ENCODE peak calls at places on chromosomes 7 and 10, in ten cellular contexts. B is ovary, I is heart left ventricle, J is A549, T is HCT116, A is IMR-90, X is sigmoid colon, F is endothelial cell of umbilical vein, E is body of pancreas, Z is Peyer's patch. S is an unnamed sample.

GRCh38 chr10:5563991-5564536 is 39.3 kb downstream of the CALML3 start:
- DNase-seq in B (peak), I (no peak), J (no peak), T (no peak), A (peak), X (peak), F (no peak), E (no peak), Z (peak), S (peak)

GRCh38 chr7:128908750-128909385 is 1.6 kb downstream of the KCP start:
- DNase-seq in B (no peak), I (no peak), J (no peak), T (no peak), A (no peak), X (peak), F (no peak), E (no peak), Z (peak), S (no peak)

GRCh38 chr10:110158051-110159005 is 49.1 kb upstream of the MXI1 start:
- DNase-seq in B (no peak), I (no peak), J (no peak), T (no peak), A (no peak), X (no peak), F (no peak), E (no peak), Z (no peak), S (no peak)

GRCh38 chr10:96619803-96620773 is 33.3 kb upstream of the TM9SF3 start:
- DNase-seq in B (no peak), I (no peak), J (no peak), T (no peak), A (peak), X (no peak), F (no peak), E (no peak), Z (no peak), S (no peak)

GRCh38 chr10:60171436-60172013 is 218.2 kb downstream of the ANK3 start:
- DNase-seq in B (no peak), I (no peak), J (peak), T (no peak), A (peak), X (no peak), F (no peak), E (no peak), Z (no peak), S (no peak)

GRCh38 chr10:124084693-124085092 is 8.7 kb downstream of the CHST15 start:
- DNase-seq in B (no peak), I (no peak), J (no peak), T (no peak), A (no peak), X (peak), F (no peak), E (no peak), Z (no peak), S (no peak)

GRCh38 chr7:97016392-97017196 is 8.0 kb downstream of the DLX5 start:
- DNase-seq in B (no peak), I (no peak), J (peak), T (no peak), A (no peak), X (no peak), F (no peak), E (no peak), Z (no peak), S (peak)

GRCh38 chr7:6193734-6194133 is 78.7 kb downstream of the CYTH3 start:
- DNase-seq in B (no peak), I (no peak), J (no peak), T (no peak), A (no peak), X (no peak), F (no peak), E (no peak), Z (no peak), S (no peak)

GRCh38 chr10:17847586-17848296 is 38.6 kb downstream of the MRC1 start:
- DNase-seq in B (no peak), I (no peak), J (no peak), T (no peak), A (peak), X (no peak), F (peak), E (no peak), Z (no peak), S (no peak)

GRCh38 chr10:11058965-11059364 is 41.3 kb downstream of the CELF2 start:
- DNase-seq in B (no peak), I (no peak), J (no peak), T (no peak), A (peak), X (no peak), F (no peak), E (no peak), Z (no peak), S (no peak)

GRCh38 chr7:128166603-128167315 is 74.3 kb upstream of the LEP start:
- DNase-seq in B (peak), I (no peak), J (no peak), T (no peak), A (no peak), X (no peak), F (no peak), E (peak), Z (no peak), S (no peak)

GRCh38 chr7:130356760-130357611 is 12.4 kb downstream of the CPA5 start:
- DNase-seq in B (peak), I (no peak), J (peak), T (peak), A (peak), X (peak), F (no peak), E (no peak), Z (no peak), S (no peak)

GRCh38 chr7:2019693-2020511 is 212.8 kb downstream of the MAD1L1 start:
- DNase-seq in B (peak), I (peak), J (no peak), T (no peak), A (peak), X (peak), F (peak), E (no peak), Z (peak), S (peak)

GRCh38 chr7:17274551-17275245 is 23.8 kb upstream of the AHR start:
- DNase-seq in B (no peak), I (no peak), J (no peak), T (no peak), A (peak), X (no peak), F (peak), E (no peak), Z (no peak), S (no peak)

GRCh38 chr10:123552760-123553554 is 113.2 kb upstream of the GPR26 start:
- DNase-seq in B (no peak), I (no peak), J (no peak), T (no peak), A (no peak), X (no peak), F (no peak), E (no peak), Z (no peak), S (no peak)

GRCh38 chr10:86403183-86403797 is 36.7 kb upstream of the GRID1 start:
- DNase-seq in B (no peak), I (no peak), J (no peak), T (no peak), A (no peak), X (no peak), F (no peak), E (peak), Z (no peak), S (no peak)

GRCh38 chr7:99720370-99721128 is 14.4 kb downstream of the CYP3A7 start:
- DNase-seq in B (no peak), I (no peak), J (no peak), T (no peak), A (no peak), X (no peak), F (no peak), E (peak), Z (no peak), S (no peak)
- TF ChIP-seq POLR2A in B (no peak), I (no peak), J (no peak), T (no peak), A (no peak), X (no peak), F (no peak), E (no peak), Z (no peak), S (no peak)

GRCh38 chr10:68331455-68332258 is at the start of gene HNRNPH3:
- DNase-seq in B (peak), I (peak), J (peak), T (peak), A (peak), X (peak), F (peak), E (peak), Z (peak), S (peak)
- TF ChIP-seq POLR2A in B (peak), I (peak), J (peak), T (peak), A (peak), X (peak), F (peak), E (peak), Z (peak), S (peak)

DNA sequence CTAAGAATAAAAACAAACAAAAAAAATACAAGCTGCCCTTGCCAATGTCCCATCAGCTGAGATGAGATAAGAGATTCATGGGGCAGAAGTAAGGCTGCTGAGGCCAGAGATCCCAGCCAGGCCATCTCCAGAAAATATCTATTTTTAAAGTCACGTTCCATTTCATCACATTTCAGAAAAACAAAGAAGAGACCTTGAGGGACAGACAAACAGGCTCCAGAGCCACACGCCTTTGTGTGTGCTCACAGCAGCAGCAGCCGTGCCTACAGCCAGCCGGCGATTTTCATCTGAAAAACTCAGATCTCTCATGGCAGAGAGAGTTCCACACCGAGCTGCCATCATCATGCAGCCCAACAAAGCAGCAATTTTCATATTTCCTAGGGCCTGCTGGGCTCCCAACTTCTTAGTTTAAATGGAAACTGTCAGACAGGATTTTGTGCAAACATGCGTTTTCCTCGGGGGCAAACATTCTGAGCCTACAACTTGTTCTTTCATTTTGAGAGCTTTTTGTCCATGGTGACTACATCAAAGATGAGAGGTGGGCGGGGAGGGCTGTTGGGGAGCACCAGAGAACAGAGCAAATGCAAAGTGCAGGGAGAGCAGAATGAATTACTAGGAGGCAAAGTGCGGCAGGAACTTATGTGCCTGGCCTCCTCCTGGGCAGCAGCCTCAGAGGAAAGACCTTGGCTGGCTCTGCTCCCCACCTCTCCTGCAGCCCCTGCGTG is 38.8 kb downstream of the DLG5 start:
- DNase-seq in B (no peak), I (no peak), J (no peak), T (no peak), A (no peak), X (no peak), F (peak), E (no peak), Z (no peak), S (no peak)
- TF ChIP-seq POLR2A in B (no peak), I (no peak), J (no peak), T (no peak), A (no peak), X (no peak), F (no peak), E (no peak), Z (no peak), S (no peak)

DNA sequence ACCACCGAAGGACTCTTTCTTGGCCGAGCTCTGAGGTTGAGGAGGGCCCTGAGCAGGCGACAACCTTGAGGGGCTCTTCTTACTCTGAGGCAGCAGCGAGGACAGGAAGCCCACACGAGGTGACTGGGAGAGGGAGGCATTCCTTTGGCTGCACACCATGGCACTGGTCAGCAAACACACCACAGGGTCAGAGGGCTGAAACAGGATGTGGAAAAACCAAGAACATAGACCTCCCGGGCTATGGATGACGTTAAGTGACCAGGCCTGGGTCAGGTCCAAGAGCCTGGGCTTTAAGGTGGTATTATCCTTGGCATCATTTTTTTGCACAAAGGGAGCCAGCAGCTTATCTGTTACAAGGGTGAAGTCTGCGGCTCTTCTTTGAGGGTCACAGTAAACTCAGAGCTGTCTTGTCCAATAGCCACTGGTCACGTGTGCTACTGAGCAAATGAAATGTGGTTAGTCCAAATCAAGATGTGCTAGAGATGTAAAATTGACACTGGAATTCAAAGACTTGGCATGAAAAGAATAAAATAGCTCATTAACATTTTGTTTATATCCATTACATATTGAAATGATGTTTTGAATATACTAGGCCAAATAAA is 7.0 kb downstream of the WDR91 start:
- DNase-seq in B (no peak), I (no peak), J (no peak), T (no peak), A (peak), X (no peak), F (peak), E (no peak), Z (no peak), S (no peak)
- TF ChIP-seq POLR2A in B (no peak), I (no peak), J (no peak), T (no peak), A (no peak), X (no peak), F (no peak), E (no peak), Z (no peak), S (no peak)

GRCh38 chr10:22322663-22323160 is 1.8 kb downstream of the BMI1 start:
- DNase-seq in B (no peak), I (no peak), J (no peak), T (no peak), A (no peak), X (no peak), F (no peak), E (no peak), Z (no peak), S (no peak)

GRCh38 chr10:22319559-22320558 is 1.0 kb upstream of the BMI1 start:
- DNase-seq in B (no peak), I (no peak), J (no peak), T (no peak), A (no peak), X (no peak), F (peak), E (no peak), Z (no peak), S (no peak)

GRCh38 chr10:22320591-22321155 is at the start of gene BMI1:
- DNase-seq in B (peak), I (peak), J (peak), T (no peak), A (peak), X (peak), F (peak), E (peak), Z (peak), S (peak)

GRCh38 chr10:22321831-22322662 is 1.1 kb downstream of the BMI1 start:
- DNase-seq in B (peak), I (peak), J (peak), T (no peak), A (no peak), X (peak), F (peak), E (peak), Z (peak), S (no peak)

DNA sequence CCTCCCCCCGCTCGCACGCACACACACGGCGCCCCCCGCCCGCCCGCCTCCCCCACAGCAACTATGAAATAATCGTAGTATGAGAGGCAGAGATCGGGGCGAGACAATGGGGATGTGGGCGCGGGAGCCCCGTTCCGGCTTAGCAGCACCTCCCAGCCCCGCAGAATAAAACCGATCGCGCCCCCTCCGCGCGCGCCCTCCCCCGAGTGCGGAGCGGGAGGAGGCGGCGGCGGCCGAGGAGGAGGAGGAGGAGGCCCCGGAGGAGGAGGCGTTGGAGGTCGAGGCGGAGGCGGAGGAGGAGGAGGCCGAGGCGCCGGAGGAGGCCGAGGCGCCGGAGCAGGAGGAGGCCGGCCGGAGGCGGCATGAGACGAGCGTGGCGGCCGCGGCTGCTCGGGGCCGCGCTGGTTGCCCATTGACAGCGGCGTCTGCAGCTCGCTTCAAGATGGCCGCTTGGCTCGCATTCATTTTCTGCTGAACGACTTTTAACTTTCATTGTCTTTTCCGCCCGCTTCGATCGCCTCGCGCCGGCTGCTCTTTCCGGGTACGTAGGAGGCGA is 335 bp downstream of the BMI1 start:
- DNase-seq in B (peak), I (peak), J (peak), T (no peak), A (peak), X (peak), F (peak), E (peak), Z (peak), S (peak)
- TF ChIP-seq POLR2A in B (no peak), I (peak), J (peak), T (no peak), A (no peak), X (no peak), F (no peak), E (peak), Z (no peak), S (peak)

GRCh38 chr7:139339025-139339424 is 2.1 kb upstream of the FMC1 start:
- DNase-seq in B (no peak), I (no peak), J (no peak), T (no peak), A (no peak), X (no peak), F (no peak), E (no peak), Z (no peak), S (no peak)

GRCh38 chr7:139339698-139340036 is 1.5 kb upstream of the FMC1 start:
- DNase-seq in B (no peak), I (no peak), J (no peak), T (no peak), A (no peak), X (no peak), F (no peak), E (no peak), Z (no peak), S (no peak)

GRCh38 chr7:139341058-139341775 is at the start of gene FMC1:
- DNase-seq in B (peak), I (peak), J (peak), T (peak), A (peak), X (peak), F (peak), E (peak), Z (peak), S (peak)

GRCh38 chr7:139340808-139341057 is 404 bp upstream of the FMC1 start:
- DNase-seq in B (peak), I (no peak), J (no peak), T (no peak), A (no peak), X (peak), F (no peak), E (no peak), Z (no peak), S (no peak)

DNA sequence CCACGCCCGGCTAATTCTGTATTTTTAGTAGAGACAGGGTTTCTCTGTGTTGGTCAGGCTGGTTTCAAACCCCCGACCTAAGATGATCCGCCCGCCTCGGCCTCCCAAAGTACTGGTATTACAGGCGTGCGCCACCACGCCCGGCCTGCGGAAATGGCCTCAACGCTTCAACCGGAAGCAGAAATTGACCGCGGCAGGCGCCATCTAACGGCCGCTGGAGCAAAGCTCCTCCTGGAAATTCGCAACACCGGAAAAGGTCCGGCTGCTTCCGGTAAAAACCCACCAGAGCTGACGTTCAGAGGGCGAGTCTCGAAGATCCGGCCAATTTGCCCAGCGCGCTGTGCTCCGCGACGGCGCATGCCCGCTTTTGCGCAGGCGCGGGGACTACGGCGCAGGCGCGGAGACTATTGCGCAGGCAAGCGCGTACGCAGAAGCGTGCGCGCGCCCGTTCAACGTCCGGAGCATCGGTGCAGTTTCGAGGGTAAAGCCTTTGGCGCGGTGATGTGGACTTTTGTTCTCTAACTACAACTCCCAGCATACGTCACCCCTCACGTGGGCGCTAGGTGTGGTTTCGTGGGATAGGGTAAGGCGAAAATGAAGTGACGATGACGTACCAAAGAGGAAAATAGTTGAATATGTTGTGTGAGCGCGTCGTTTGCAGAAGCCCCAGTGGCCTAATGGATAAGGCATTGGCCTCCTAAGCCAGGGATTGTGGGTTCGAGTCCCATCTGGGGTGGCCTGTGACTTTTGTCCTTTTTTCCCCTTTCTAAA is 915 bp upstream of the FMC1 start:
- DNase-seq in B (peak), I (peak), J (peak), T (peak), A (peak), X (peak), F (peak), E (peak), Z (peak), S (peak)
- TF ChIP-seq POLR2A in B (peak), I (peak), J (peak), T (no peak), A (no peak), X (no peak), F (no peak), E (peak), Z (no peak), S (peak)

S was measured in H54.